ENCODE peak calls at places on chromosomes 6 and 20, in four cellular contexts. One of them, this sample, is unnamed.

GRCh38 chr6:161018165-161018564 is 26.6 kb downstream of the MAP3K4 start:
- DNase-seq in CD8-positive, alpha-beta T cell: no peak
- DNase-seq in lower lobe of right lung: no peak
- DNase-seq in IMR-90: no peak
- DNase-seq in this sample: no peak

GRCh38 chr6:5638666-5639065 is 368.1 kb downstream of the NRN1 start:
- DNase-seq in CD8-positive, alpha-beta T cell: no peak
- DNase-seq in lower lobe of right lung: no peak
- DNase-seq in IMR-90: no peak
- DNase-seq in this sample: no peak

GRCh38 chr6:10759884-10760329 is 12.3 kb downstream of the TMEM14B start:
- DNase-seq in CD8-positive, alpha-beta T cell: no peak
- DNase-seq in lower lobe of right lung: no peak
- DNase-seq in IMR-90: peak; percentile 89
- DNase-seq in this sample: no peak

GRCh38 chr6:30890646-30891449 is 6.5 kb downstream of the DDR1 start:
- DNase-seq in CD8-positive, alpha-beta T cell: no peak
- DNase-seq in lower lobe of right lung: no peak
- DNase-seq in IMR-90: no peak
- DNase-seq in this sample: no peak

GRCh38 chr6:159043236-159043635 is 1.6 kb downstream of the TAGAP start:
- DNase-seq in CD8-positive, alpha-beta T cell: no peak
- DNase-seq in lower lobe of right lung: no peak
- DNase-seq in IMR-90: no peak
- DNase-seq in this sample: no peak

GRCh38 chr6:34027445-34027936 is 118.4 kb downstream of the GRM4 start:
- DNase-seq in CD8-positive, alpha-beta T cell: peak; percentile 63
- DNase-seq in lower lobe of right lung: no peak
- DNase-seq in IMR-90: peak; percentile 3
- DNase-seq in this sample: peak; percentile 66

GRCh38 chr6:132763269-132763668 is 5.6 kb upstream of the VNN2 start:
- DNase-seq in CD8-positive, alpha-beta T cell: peak; percentile 52
- DNase-seq in lower lobe of right lung: no peak
- DNase-seq in IMR-90: no peak
- DNase-seq in this sample: no peak

GRCh38 chr6:138972226-138972665 is 15.8 kb downstream of the REPS1 start:
- DNase-seq in CD8-positive, alpha-beta T cell: no peak
- DNase-seq in lower lobe of right lung: no peak
- DNase-seq in IMR-90: peak; percentile 53
- DNase-seq in this sample: no peak

GRCh38 chr20:878511-879307 is 37.4 kb downstream of the ANGPT4 start:
- DNase-seq in CD8-positive, alpha-beta T cell: no peak
- DNase-seq in lower lobe of right lung: no peak
- DNase-seq in IMR-90: peak; percentile 20
- DNase-seq in this sample: no peak

GRCh38 chr6:155495011-155495768 is 39.6 kb upstream of the NOX3 start:
- DNase-seq in CD8-positive, alpha-beta T cell: no peak
- DNase-seq in lower lobe of right lung: no peak
- DNase-seq in IMR-90: peak; percentile 92
- DNase-seq in this sample: no peak

GRCh38 chr6:119147101-119148053 is 68.9 kb upstream of the FAM184A start:
- DNase-seq in CD8-positive, alpha-beta T cell: peak; percentile 25
- DNase-seq in lower lobe of right lung: peak; percentile 50
- DNase-seq in IMR-90: peak; percentile 98
- DNase-seq in this sample: no peak

GRCh38 chr6:161434331-161434730 is 160.5 kb upstream of the AGPAT4 start:
- DNase-seq in CD8-positive, alpha-beta T cell: no peak
- DNase-seq in lower lobe of right lung: no peak
- DNase-seq in IMR-90: no peak
- DNase-seq in this sample: no peak

GRCh38 chr20:4844766-4845465 is 123.2 kb downstream of the PRND start:
- DNase-seq in CD8-positive, alpha-beta T cell: no peak
- DNase-seq in lower lobe of right lung: no peak
- DNase-seq in IMR-90: no peak
- DNase-seq in this sample: no peak

GRCh38 chr20:4748847-4749246 is 27.1 kb downstream of the PRND start:
- DNase-seq in CD8-positive, alpha-beta T cell: no peak
- DNase-seq in lower lobe of right lung: no peak
- DNase-seq in IMR-90: no peak
- DNase-seq in this sample: no peak

GRCh38 chr6:3247255-3248146 is 11.2 kb upstream of the PSMG4 start:
- DNase-seq in CD8-positive, alpha-beta T cell: no peak
- DNase-seq in lower lobe of right lung: no peak
- DNase-seq in IMR-90: peak; percentile 97
- DNase-seq in this sample: no peak

GRCh38 chr6:145761584-145761983 is 26.3 kb upstream of the EPM2A start:
- DNase-seq in CD8-positive, alpha-beta T cell: no peak
- DNase-seq in lower lobe of right lung: no peak
- DNase-seq in IMR-90: no peak
- DNase-seq in this sample: no peak

GRCh38 chr6:128199461-128199860 is 298.6 kb upstream of the THEMIS start:
- DNase-seq in CD8-positive, alpha-beta T cell: no peak
- DNase-seq in lower lobe of right lung: no peak
- DNase-seq in IMR-90: no peak
- DNase-seq in this sample: no peak

GRCh38 chr20:51871943-51872342 is 69.6 kb upstream of the SALL4 start:
- DNase-seq in CD8-positive, alpha-beta T cell: no peak
- DNase-seq in lower lobe of right lung: no peak
- DNase-seq in IMR-90: no peak
- DNase-seq in this sample: no peak

GRCh38 chr6:28002181-28002580 is 45.1 kb downstream of the OR2B6 start:
- DNase-seq in CD8-positive, alpha-beta T cell: no peak
- DNase-seq in lower lobe of right lung: no peak
- DNase-seq in IMR-90: no peak
- DNase-seq in this sample: no peak

GRCh38 chr6:35490821-35491557 is 5.9 kb downstream of the TEAD3 start:
- DNase-seq in CD8-positive, alpha-beta T cell: no peak
- DNase-seq in lower lobe of right lung: no peak
- DNase-seq in IMR-90: no peak
- DNase-seq in this sample: no peak

GRCh38 chr6:135475292-135475886 is 22.2 kb downstream of the AHI1 start:
- DNase-seq in CD8-positive, alpha-beta T cell: no peak
- DNase-seq in lower lobe of right lung: no peak
- DNase-seq in IMR-90: peak; percentile 73
- DNase-seq in this sample: no peak

GRCh38 chr6:89411269-89412070 is 603 bp downstream of the RRAGD start:
- DNase-seq in CD8-positive, alpha-beta T cell: peak; percentile 13
- DNase-seq in lower lobe of right lung: peak; percentile 64
- DNase-seq in IMR-90: no peak
- DNase-seq in this sample: no peak

GRCh38 chr6:41940759-41941279 is 789 bp downstream of the CCND3 start:
- DNase-seq in CD8-positive, alpha-beta T cell: peak; percentile 63
- DNase-seq in lower lobe of right lung: peak; percentile 70
- DNase-seq in IMR-90: peak; percentile 12
- DNase-seq in this sample: no peak

GRCh38 chr6:158328446-158328845 is 16.2 kb downstream of the TULP4 start:
- DNase-seq in CD8-positive, alpha-beta T cell: no peak
- DNase-seq in lower lobe of right lung: no peak
- DNase-seq in IMR-90: no peak
- DNase-seq in this sample: no peak

GRCh38 chr6:61649845-61650244 is 636.2 kb downstream of the KHDRBS2 start:
- DNase-seq in CD8-positive, alpha-beta T cell: no peak
- DNase-seq in lower lobe of right lung: no peak
- DNase-seq in IMR-90: no peak
- DNase-seq in this sample: no peak

GRCh38 chr20:35269055-35269781 is 8.7 kb downstream of the MMP24OS start:
- DNase-seq in CD8-positive, alpha-beta T cell: peak; percentile 47
- DNase-seq in lower lobe of right lung: peak; percentile 68
- DNase-seq in IMR-90: peak; percentile 62
- DNase-seq in this sample: peak; percentile 84

GRCh38 chr6:3022765-3023662 is 23.3 kb downstream of the NQO2 start:
- DNase-seq in CD8-positive, alpha-beta T cell: peak; percentile 54
- DNase-seq in lower lobe of right lung: no peak
- DNase-seq in IMR-90: no peak
- DNase-seq in this sample: no peak

GRCh38 chr6:5995705-5996686 is 10.7 kb downstream of the NRN1 start:
- DNase-seq in CD8-positive, alpha-beta T cell: no peak
- DNase-seq in lower lobe of right lung: peak; percentile 75
- DNase-seq in IMR-90: peak; percentile 19
- DNase-seq in this sample: no peak

GRCh38 chr6:20237677-20238460 is 25.6 kb upstream of the MBOAT1 start:
- DNase-seq in CD8-positive, alpha-beta T cell: no peak
- DNase-seq in lower lobe of right lung: no peak
- DNase-seq in IMR-90: no peak
- DNase-seq in this sample: no peak

GRCh38 chr6:160124605-160125004 is 3.0 kb downstream of the SLC22A1 start:
- DNase-seq in CD8-positive, alpha-beta T cell: no peak
- DNase-seq in lower lobe of right lung: no peak
- DNase-seq in IMR-90: no peak
- DNase-seq in this sample: no peak

GRCh38 chr6:159790947-159791598 is 806 bp downstream of the MRPL18 start:
- DNase-seq in CD8-positive, alpha-beta T cell: no peak
- DNase-seq in lower lobe of right lung: no peak
- DNase-seq in IMR-90: no peak
- DNase-seq in this sample: no peak

GRCh38 chr6:154994881-154995240 is 254 bp upstream of the TIAM2 start:
- DNase-seq in CD8-positive, alpha-beta T cell: no peak
- DNase-seq in lower lobe of right lung: no peak
- DNase-seq in IMR-90: no peak
- DNase-seq in this sample: peak; percentile 45

GRCh38 chr6:164401871-164402270 is 907.5 kb downstream of the C6orf118 start:
- DNase-seq in CD8-positive, alpha-beta T cell: no peak
- DNase-seq in lower lobe of right lung: no peak
- DNase-seq in IMR-90: no peak
- DNase-seq in this sample: no peak

DNA sequence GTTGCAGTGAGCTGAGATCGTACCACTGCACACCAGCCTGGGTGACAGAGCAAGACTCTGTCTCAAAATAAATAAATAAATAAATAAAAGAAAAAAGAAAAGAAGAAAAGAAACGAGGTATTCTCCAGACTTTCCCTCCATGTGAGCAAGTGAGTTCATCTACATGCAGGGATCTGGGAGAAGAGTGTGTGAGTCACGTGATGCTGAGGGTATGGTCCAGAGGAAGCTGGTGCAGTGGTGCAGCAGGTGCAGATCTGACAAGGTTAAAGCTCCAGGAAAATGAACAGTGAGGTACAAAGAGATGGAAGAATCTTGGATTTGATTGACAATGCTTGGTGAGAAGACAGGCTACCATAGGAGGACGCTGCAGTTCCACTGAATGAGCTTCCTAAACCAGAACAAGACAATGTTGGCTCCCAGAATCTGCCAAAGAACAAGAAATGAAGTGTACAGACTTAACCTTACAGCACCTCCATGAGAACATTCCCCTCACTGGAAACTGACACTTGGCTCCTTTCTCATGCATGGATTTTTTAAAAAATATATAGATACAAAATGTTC is 79.5 kb upstream of the BTBD3 start:
- DNase-seq in CD8-positive, alpha-beta T cell: no peak
- DNase-seq in lower lobe of right lung: no peak
- DNase-seq in IMR-90: no peak
- DNase-seq in this sample: no peak
- TF ChIP-seq CTCF in CD8-positive, alpha-beta T cell: no peak
- TF ChIP-seq CTCF in lower lobe of right lung: no peak
- TF ChIP-seq CTCF in IMR-90: no peak
- TF ChIP-seq CTCF in this sample: no peak

DNA sequence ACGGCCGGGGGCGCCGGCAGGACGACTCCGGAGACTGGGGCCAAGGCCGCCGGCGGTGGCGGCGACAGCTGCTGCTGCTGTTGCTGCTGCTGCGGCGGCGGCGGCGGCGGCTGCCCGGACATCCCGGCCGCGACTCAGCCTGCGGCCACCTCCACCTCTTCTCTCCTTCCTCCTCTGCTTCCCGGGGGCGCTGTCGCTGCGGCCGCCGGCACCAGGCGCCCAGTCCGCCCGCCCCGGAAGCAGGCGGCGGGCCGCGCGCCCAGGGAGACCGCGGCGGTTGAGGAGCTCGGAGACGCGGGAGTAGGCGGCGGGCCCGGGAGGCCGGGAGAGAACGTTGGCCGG is 280 bp downstream of the RANBP9 start:
- DNase-seq in CD8-positive, alpha-beta T cell: peak; percentile 70
- DNase-seq in lower lobe of right lung: no peak
- DNase-seq in IMR-90: no peak
- DNase-seq in this sample: no peak
- TF ChIP-seq CTCF in CD8-positive, alpha-beta T cell: no peak
- TF ChIP-seq CTCF in lower lobe of right lung: peak; percentile 22
- TF ChIP-seq CTCF in IMR-90: peak; percentile 25
- TF ChIP-seq CTCF in this sample: no peak

DNA sequence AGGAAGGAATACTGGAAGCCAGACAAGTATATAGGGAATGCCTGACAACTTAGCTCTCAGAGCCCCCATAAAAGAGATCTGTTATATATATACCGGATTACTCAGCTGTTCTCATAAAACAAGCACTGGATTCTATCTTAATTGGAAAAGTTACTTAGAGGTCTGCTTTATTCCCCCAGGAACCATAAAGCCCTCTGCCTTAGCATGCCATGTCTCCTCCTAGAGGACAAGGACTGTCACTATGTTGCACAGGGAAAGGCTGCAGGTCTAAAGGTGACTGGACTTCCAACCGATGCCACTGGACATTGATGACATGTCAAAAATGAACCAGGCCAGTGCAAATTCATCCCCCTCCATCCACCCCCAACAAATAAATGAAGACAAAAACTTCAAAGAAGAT is 6.4 kb downstream of the EXOC2 start:
- DNase-seq in CD8-positive, alpha-beta T cell: no peak
- DNase-seq in lower lobe of right lung: no peak
- DNase-seq in IMR-90: no peak
- DNase-seq in this sample: no peak
- TF ChIP-seq CTCF in CD8-positive, alpha-beta T cell: no peak
- TF ChIP-seq CTCF in lower lobe of right lung: no peak
- TF ChIP-seq CTCF in IMR-90: peak; percentile 35
- TF ChIP-seq CTCF in this sample: peak; percentile 45

GRCh38 chr20:58619847-58620431 is 31.1 kb upstream of the STX16 start:
- DNase-seq in CD8-positive, alpha-beta T cell: no peak
- DNase-seq in lower lobe of right lung: no peak
- DNase-seq in IMR-90: no peak
- DNase-seq in this sample: no peak
- TF ChIP-seq CTCF in CD8-positive, alpha-beta T cell: no peak
- TF ChIP-seq CTCF in lower lobe of right lung: no peak
- TF ChIP-seq CTCF in IMR-90: no peak
- TF ChIP-seq CTCF in this sample: no peak

GRCh38 chr6:13253272-13253671 is 75.1 kb downstream of the TBC1D7 start:
- DNase-seq in CD8-positive, alpha-beta T cell: no peak
- DNase-seq in lower lobe of right lung: no peak
- DNase-seq in IMR-90: no peak
- DNase-seq in this sample: no peak
- TF ChIP-seq CTCF in CD8-positive, alpha-beta T cell: no peak
- TF ChIP-seq CTCF in lower lobe of right lung: no peak
- TF ChIP-seq CTCF in IMR-90: no peak
- TF ChIP-seq CTCF in this sample: no peak

DNA sequence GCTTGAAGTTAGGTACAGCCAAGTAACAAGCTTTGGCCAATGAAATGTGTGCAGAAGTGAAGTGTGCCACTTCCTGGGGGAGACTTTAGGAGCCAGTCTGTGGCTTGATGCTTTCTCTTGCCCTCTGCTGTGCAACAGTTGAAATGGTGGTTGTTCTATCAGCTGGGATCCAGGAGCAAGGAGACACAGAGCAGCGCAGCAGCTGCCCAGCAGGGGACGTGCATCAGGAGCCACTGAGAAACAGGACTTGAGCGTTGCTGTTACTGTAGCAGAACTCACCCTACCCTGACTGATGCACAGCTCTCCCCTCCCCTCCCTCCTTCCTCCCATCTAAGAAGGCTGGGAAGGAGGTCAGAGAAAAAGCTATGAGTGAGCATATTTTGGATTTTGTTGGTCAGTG is 18.9 kb upstream of the CCN5 start:
- DNase-seq in CD8-positive, alpha-beta T cell: no peak
- DNase-seq in lower lobe of right lung: no peak
- DNase-seq in IMR-90: no peak
- DNase-seq in this sample: no peak
- TF ChIP-seq CTCF in CD8-positive, alpha-beta T cell: no peak
- TF ChIP-seq CTCF in lower lobe of right lung: no peak
- TF ChIP-seq CTCF in IMR-90: no peak
- TF ChIP-seq CTCF in this sample: no peak

This sample was measured in D721Med.